ENCODE peak calls at places on chromosomes 6 and 20, in six cellular contexts. F, H, R, O, N and L are unnamed samples.

GRCh38 chr6:33895296-33895695 is 91.5 kb upstream of the MLN start:
- DNase-seq in F (no peak), H (no peak), R (no peak), O (no peak), N (no peak), L (no peak)

GRCh38 chr6:80333342-80333741 is 226.9 kb downstream of the BCKDHB start:
- DNase-seq in F (no peak), H (no peak), R (no peak), O (no peak), N (no peak), L (no peak)

GRCh38 chr20:11675920-11676617 is 241.6 kb upstream of the BTBD3 start:
- DNase-seq in F (no peak), H (no peak), R (no peak), O (no peak), N (no peak), L (no peak)

GRCh38 chr20:17504326-17504897 is 26.8 kb downstream of the BFSP1 start:
- DNase-seq in F (peak; percentile 26), H (no peak), R (no peak), O (no peak), N (no peak), L (no peak)

GRCh38 chr20:42598586-42598985 is 591.1 kb downstream of the PTPRT start:
- DNase-seq in F (no peak), H (no peak), R (no peak), O (no peak), N (no peak), L (no peak)

GRCh38 chr6:35757461-35758123 is 18.8 kb upstream of the CLPSL2 start:
- DNase-seq in F (no peak), H (no peak), R (no peak), O (no peak), N (peak; percentile 49), L (no peak)

GRCh38 chr6:168121308-168121665 is 42.3 kb upstream of the FRMD1 start:
- DNase-seq in F (no peak), H (peak; percentile 43), R (no peak), O (no peak), N (no peak), L (peak; percentile 29)

GRCh38 chr20:2692036-2692885 is at the start of gene EBF4:
- DNase-seq in F (peak; percentile 59), H (no peak), R (no peak), O (no peak), N (peak; percentile 63), L (peak; percentile 80)

GRCh38 chr6:47098570-47098993 is 56.5 kb upstream of the ADGRF1 start:
- DNase-seq in F (no peak), H (no peak), R (no peak), O (no peak), N (no peak), L (no peak)

GRCh38 chr6:6766230-6766905 is 177.8 kb downstream of the LY86 start:
- DNase-seq in F (no peak), H (no peak), R (no peak), O (no peak), N (no peak), L (no peak)

GRCh38 chr20:37901667-37902503 is 1.0 kb upstream of the VSTM2L start:
- DNase-seq in F (peak; percentile 77), H (no peak), R (no peak), O (no peak), N (peak; percentile 76), L (no peak)

GRCh38 chr6:14211596-14211961 is 94.0 kb downstream of the CD83 start:
- DNase-seq in F (peak; percentile 18), H (no peak), R (no peak), O (peak; percentile 33), N (peak; percentile 11), L (peak; percentile 74)

GRCh38 chr6:170206931-170207431 is 83.9 kb downstream of the DLL1 start:
- DNase-seq in F (no peak), H (no peak), R (no peak), O (no peak), N (no peak), L (no peak)

GRCh38 chr20:54017846-54018245 is 52.5 kb downstream of the BCAS1 start:
- DNase-seq in F (peak; percentile 7), H (no peak), R (no peak), O (no peak), N (peak; percentile 9), L (no peak)

GRCh38 chr6:30804333-30804732 is 60.0 kb upstream of the IER3 start:
- DNase-seq in F (no peak), H (no peak), R (no peak), O (no peak), N (no peak), L (no peak)

GRCh38 chr20:47612670-47613069 is 111.0 kb downstream of the NCOA3 start:
- DNase-seq in F (no peak), H (no peak), R (no peak), O (no peak), N (no peak), L (no peak)

GRCh38 chr20:48846516-48847492 is 19.0 kb upstream of the PREX1 start:
- DNase-seq in F (peak; percentile 63), H (no peak), R (no peak), O (peak; percentile 19), N (peak; percentile 57), L (no peak)

GRCh38 chr20:34583524-34583923 is 25.0 kb downstream of the MAP1LC3A start:
- DNase-seq in F (no peak), H (no peak), R (peak; percentile 39), O (no peak), N (no peak), L (no peak)

GRCh38 chr6:36914227-36914794 is 28.6 kb downstream of the C6orf89 start:
- DNase-seq in F (no peak), H (no peak), R (no peak), O (peak; percentile 41), N (no peak), L (no peak)

GRCh38 chr6:5108068-5108467 is 22.9 kb downstream of the PPP1R3G start:
- DNase-seq in F (no peak), H (no peak), R (no peak), O (no peak), N (no peak), L (no peak)

GRCh38 chr6:128432394-128432793 is 88.0 kb downstream of the PTPRK start:
- DNase-seq in F (no peak), H (no peak), R (no peak), O (no peak), N (no peak), L (no peak)

GRCh38 chr6:99349620-99350141 is at the start of gene FAXC:
- DNase-seq in F (peak; percentile 43), H (no peak), R (no peak), O (no peak), N (no peak), L (no peak)

GRCh38 chr6:43258180-43258579 is 14.9 kb downstream of the TTBK1 start:
- DNase-seq in F (no peak), H (no peak), R (no peak), O (no peak), N (no peak), L (no peak)

GRCh38 chr6:7522873-7523272 is 18.6 kb upstream of the DSP start:
- DNase-seq in F (no peak), H (no peak), R (no peak), O (no peak), N (no peak), L (no peak)

GRCh38 chr20:33518071-33518470 is 28.2 kb downstream of the CBFA2T2 start:
- DNase-seq in F (no peak), H (no peak), R (no peak), O (peak; percentile 25), N (no peak), L (no peak)

GRCh38 chr6:163324928-163325784 is 89.4 kb upstream of the QKI start:
- DNase-seq in F (no peak), H (no peak), R (no peak), O (no peak), N (no peak), L (no peak)

GRCh38 chr6:40293824-40294188 is 293.4 kb downstream of the LRFN2 start:
- DNase-seq in F (no peak), H (no peak), R (no peak), O (no peak), N (no peak), L (no peak)

GRCh38 chr6:3805448-3806123 is 43.6 kb upstream of the FAM50B start:
- DNase-seq in F (no peak), H (no peak), R (no peak), O (no peak), N (no peak), L (no peak)
- TF ChIP-seq POLR2A in F (no peak), H (no peak), R (no peak), O (no peak), N (no peak), L (no peak)

GRCh38 chr6:151291145-151292055 is 51.6 kb downstream of the AKAP12 start:
- DNase-seq in F (no peak), H (no peak), R (no peak), O (no peak), N (no peak), L (no peak)
- TF ChIP-seq POLR2AphosphoS5 in F (no peak), H (no peak), R (peak; percentile 86), O (no peak), N (no peak), L (no peak)

DNA sequence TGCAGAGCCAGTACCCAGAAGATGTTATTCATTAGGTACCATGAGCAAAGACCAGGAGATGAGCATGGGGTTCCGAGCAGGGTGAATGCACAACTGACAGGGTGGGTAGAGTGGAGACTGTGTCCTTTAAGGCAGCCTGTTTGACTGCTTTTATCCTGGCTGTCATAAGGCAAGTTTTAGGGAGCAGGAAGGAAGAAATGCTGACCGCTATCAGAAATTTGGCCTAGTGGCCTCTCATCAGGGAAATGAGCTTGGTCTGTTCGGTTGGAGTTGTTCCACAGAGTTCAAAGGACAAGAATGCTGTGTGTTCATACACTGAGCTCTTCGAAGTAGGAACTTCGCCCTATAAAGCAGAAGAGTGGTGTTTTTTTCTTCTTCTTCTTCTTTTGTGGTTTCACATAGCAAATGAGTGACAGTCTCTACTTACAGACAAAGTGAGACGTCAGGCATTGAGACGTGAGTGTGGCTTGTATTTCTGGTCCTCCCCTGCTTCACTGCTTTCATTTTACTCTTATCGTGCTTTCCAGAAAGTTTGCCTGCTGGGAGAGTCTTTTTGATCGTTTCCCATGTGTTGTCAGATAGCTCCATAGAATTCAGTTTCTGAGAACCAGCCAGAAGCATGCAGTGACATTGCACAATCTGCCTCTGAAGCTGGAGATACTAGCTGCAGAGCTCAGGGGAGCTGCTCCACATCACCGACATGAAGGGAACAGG is at the start of gene CASS4:
- DNase-seq in F (no peak), H (no peak), R (no peak), O (no peak), N (no peak), L (no peak)
- TF ChIP-seq POLR2A in F (no peak), H (no peak), R (no peak), O (no peak), N (no peak), L (no peak)

GRCh38 chr6:158092806-158093205 is 75.3 kb downstream of the SERAC1 start:
- DNase-seq in F (no peak), H (no peak), R (no peak), O (no peak), N (no peak), L (no peak)
- TF ChIP-seq POLR2AphosphoS5 in F (no peak), H (no peak), R (no peak), O (no peak), N (no peak), L (no peak)

GRCh38 chr20:4322499-4322898 is 307.1 kb upstream of the RNF24 start:
- DNase-seq in F (no peak), H (no peak), R (peak; percentile 42), O (no peak), N (no peak), L (no peak)
- TF ChIP-seq POLR2A in F (no peak), H (no peak), R (no peak), O (no peak), N (no peak), L (no peak)

GRCh38 chr20:61832181-61832580 is 233.5 kb downstream of the TAF4 start:
- DNase-seq in F (no peak), H (no peak), R (no peak), O (no peak), N (no peak), L (no peak)
- TF ChIP-seq POLR2AphosphoS5 in F (no peak), H (no peak), R (no peak), O (no peak), N (no peak), L (no peak)